ENCODE peak calls at places on chromosomes 16 and 17, in ten cellular contexts. One of them, this sample, is unnamed.

GRCh38 chr17:63534078-63534570 is 11.0 kb downstream of the KCNH6 start:
- DNase-seq in small intestine: no peak
- DNase-seq in GM23248: no peak
- DNase-seq in PC-9: no peak
- DNase-seq in upper lobe of right lung: no peak
- DNase-seq in heart right ventricle: no peak
- DNase-seq in fibroblast of lung: no peak
- DNase-seq in lung: no peak
- DNase-seq in AG04450: no peak
- DNase-seq in naive thymus-derived CD4-positive, alpha-beta T cell: no peak
- DNase-seq in this sample: no peak

GRCh38 chr17:78144146-78144719 is 2.0 kb upstream of the C17orf99 start:
- DNase-seq in small intestine: peak; percentile 85
- DNase-seq in GM23248: peak; percentile 41
- DNase-seq in PC-9: peak; percentile 75
- DNase-seq in upper lobe of right lung: peak; percentile 91
- DNase-seq in heart right ventricle: peak; percentile 90
- DNase-seq in fibroblast of lung: peak; percentile 96
- DNase-seq in lung: peak; percentile 75
- DNase-seq in AG04450: peak; percentile 56
- DNase-seq in naive thymus-derived CD4-positive, alpha-beta T cell: no peak
- DNase-seq in this sample: no peak

GRCh38 chr16:14454391-14454790 is 175.7 kb downstream of the PARN start:
- DNase-seq in small intestine: no peak
- DNase-seq in GM23248: peak; percentile 68
- DNase-seq in PC-9: no peak
- DNase-seq in upper lobe of right lung: no peak
- DNase-seq in heart right ventricle: no peak
- DNase-seq in fibroblast of lung: peak; percentile 38
- DNase-seq in lung: no peak
- DNase-seq in AG04450: peak; percentile 21
- DNase-seq in naive thymus-derived CD4-positive, alpha-beta T cell: no peak
- DNase-seq in this sample: no peak

GRCh38 chr16:9429946-9430345 is 338.5 kb downstream of the HAPSTR1 start:
- DNase-seq in small intestine: no peak
- DNase-seq in GM23248: no peak
- DNase-seq in PC-9: no peak
- DNase-seq in upper lobe of right lung: no peak
- DNase-seq in heart right ventricle: no peak
- DNase-seq in fibroblast of lung: no peak
- DNase-seq in lung: no peak
- DNase-seq in AG04450: no peak
- DNase-seq in naive thymus-derived CD4-positive, alpha-beta T cell: no peak
- DNase-seq in this sample: no peak

GRCh38 chr16:15777533-15778203 is 79.2 kb downstream of the MYH11 start:
- DNase-seq in small intestine: peak; percentile 7
- DNase-seq in GM23248: peak; percentile 39
- DNase-seq in PC-9: peak; percentile 53
- DNase-seq in upper lobe of right lung: no peak
- DNase-seq in heart right ventricle: no peak
- DNase-seq in fibroblast of lung: peak; percentile 64
- DNase-seq in lung: no peak
- DNase-seq in AG04450: peak; percentile 43
- DNase-seq in naive thymus-derived CD4-positive, alpha-beta T cell: no peak
- DNase-seq in this sample: no peak

GRCh38 chr16:73228649-73229048 is 180.7 kb upstream of the ZFHX3 start:
- DNase-seq in small intestine: no peak
- DNase-seq in GM23248: peak; percentile 55
- DNase-seq in PC-9: no peak
- DNase-seq in upper lobe of right lung: no peak
- DNase-seq in heart right ventricle: no peak
- DNase-seq in fibroblast of lung: peak; percentile 87
- DNase-seq in lung: no peak
- DNase-seq in AG04450: peak; percentile 81
- DNase-seq in naive thymus-derived CD4-positive, alpha-beta T cell: no peak
- DNase-seq in this sample: no peak

GRCh38 chr16:88558457-88559442 is 11.5 kb upstream of the ZC3H18 start:
- DNase-seq in small intestine: peak; percentile 94
- DNase-seq in GM23248: peak; percentile 66
- DNase-seq in PC-9: peak; percentile 65
- DNase-seq in upper lobe of right lung: no peak
- DNase-seq in heart right ventricle: peak; percentile 78
- DNase-seq in fibroblast of lung: peak; percentile 74
- DNase-seq in lung: peak; percentile 59
- DNase-seq in AG04450: peak; percentile 38
- DNase-seq in naive thymus-derived CD4-positive, alpha-beta T cell: no peak
- DNase-seq in this sample: no peak

GRCh38 chr16:69311533-69312388 is 611 bp downstream of the VPS4A start:
- DNase-seq in small intestine: peak; percentile 44
- DNase-seq in GM23248: peak; percentile 71
- DNase-seq in PC-9: peak; percentile 42
- DNase-seq in upper lobe of right lung: peak; percentile 82
- DNase-seq in heart right ventricle: no peak
- DNase-seq in fibroblast of lung: peak; percentile 15
- DNase-seq in lung: no peak
- DNase-seq in AG04450: no peak
- DNase-seq in naive thymus-derived CD4-positive, alpha-beta T cell: no peak
- DNase-seq in this sample: no peak

DNA sequence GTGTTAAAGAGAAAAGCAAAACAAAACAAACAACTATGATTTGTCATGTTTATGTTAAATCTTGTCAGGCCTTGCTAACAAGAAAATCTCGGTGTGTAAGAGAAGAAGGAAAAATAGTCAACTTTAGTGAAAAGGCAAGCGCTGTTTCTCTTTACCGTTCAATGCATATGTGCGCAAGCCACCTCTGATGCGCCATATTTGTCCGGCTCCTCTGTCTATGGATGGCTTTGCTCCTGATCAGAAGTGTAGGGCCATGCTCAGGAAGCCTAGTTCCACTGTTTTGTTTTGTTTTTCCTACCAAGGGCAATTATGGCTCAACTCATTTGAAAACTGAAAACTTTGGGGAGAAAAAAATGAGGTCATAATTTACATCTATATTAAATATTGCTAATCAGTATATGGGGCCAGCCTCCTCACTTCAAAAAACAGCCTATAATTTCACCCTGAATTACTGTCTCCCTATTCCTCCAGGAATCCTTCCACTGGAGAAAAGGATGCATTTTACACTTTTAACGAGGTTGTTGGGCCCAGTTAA is 4.6 kb downstream of the MAF start:
- DNase-seq in small intestine: no peak
- DNase-seq in GM23248: no peak
- DNase-seq in PC-9: no peak
- DNase-seq in upper lobe of right lung: no peak
- DNase-seq in heart right ventricle: no peak
- DNase-seq in fibroblast of lung: no peak
- DNase-seq in lung: no peak
- DNase-seq in AG04450: no peak
- DNase-seq in naive thymus-derived CD4-positive, alpha-beta T cell: no peak
- DNase-seq in this sample: no peak
- H3K4me3 ChIP-seq in small intestine: peak overlapping the region; percentile 53
- H3K4me3 ChIP-seq in GM23248: no peak overlapping the region
- H3K4me3 ChIP-seq in PC-9: no peak overlapping the region
- H3K4me3 ChIP-seq in upper lobe of right lung: peak overlapping the region; percentile 70
- H3K4me3 ChIP-seq in heart right ventricle: peak overlapping the region; percentile 69
- H3K4me3 ChIP-seq in fibroblast of lung: peak overlapping the region; percentile 37
- H3K4me3 ChIP-seq in lung: peak overlapping the region; percentile 32
- H3K4me3 ChIP-seq in AG04450: no peak overlapping the region
- H3K4me3 ChIP-seq in naive thymus-derived CD4-positive, alpha-beta T cell: peak overlapping the region; percentile 38
- H3K4me3 ChIP-seq in this sample: peak overlapping the region; percentile 91

GRCh38 chr16:27771201-27771910 is 221.4 kb downstream of the KATNIP start:
- DNase-seq in small intestine: no peak
- DNase-seq in GM23248: no peak
- DNase-seq in PC-9: no peak
- DNase-seq in upper lobe of right lung: no peak
- DNase-seq in heart right ventricle: no peak
- DNase-seq in fibroblast of lung: no peak
- DNase-seq in lung: no peak
- DNase-seq in AG04450: no peak
- DNase-seq in naive thymus-derived CD4-positive, alpha-beta T cell: no peak
- DNase-seq in this sample: no peak

GRCh38 chr16:27768651-27769270 is 218.8 kb downstream of the KATNIP start:
- DNase-seq in small intestine: no peak
- DNase-seq in GM23248: no peak
- DNase-seq in PC-9: no peak
- DNase-seq in upper lobe of right lung: peak; percentile 37
- DNase-seq in heart right ventricle: no peak
- DNase-seq in fibroblast of lung: no peak
- DNase-seq in lung: no peak
- DNase-seq in AG04450: no peak
- DNase-seq in naive thymus-derived CD4-positive, alpha-beta T cell: no peak
- DNase-seq in this sample: no peak

GRCh38 chr16:27767971-27768591 is 218.1 kb downstream of the KATNIP start:
- DNase-seq in small intestine: no peak
- DNase-seq in GM23248: no peak
- DNase-seq in PC-9: no peak
- DNase-seq in upper lobe of right lung: peak; percentile 23
- DNase-seq in heart right ventricle: no peak
- DNase-seq in fibroblast of lung: no peak
- DNase-seq in lung: no peak
- DNase-seq in AG04450: no peak
- DNase-seq in naive thymus-derived CD4-positive, alpha-beta T cell: no peak
- DNase-seq in this sample: no peak

GRCh38 chr16:27770271-27771196 is 220.6 kb downstream of the KATNIP start:
- DNase-seq in small intestine: no peak
- DNase-seq in GM23248: no peak
- DNase-seq in PC-9: no peak
- DNase-seq in upper lobe of right lung: no peak
- DNase-seq in heart right ventricle: no peak
- DNase-seq in fibroblast of lung: no peak
- DNase-seq in lung: no peak
- DNase-seq in AG04450: no peak
- DNase-seq in naive thymus-derived CD4-positive, alpha-beta T cell: no peak
- DNase-seq in this sample: no peak

GRCh38 chr16:27769561-27770222 is 219.7 kb downstream of the KATNIP start:
- DNase-seq in small intestine: no peak
- DNase-seq in GM23248: peak; percentile 15
- DNase-seq in PC-9: peak; percentile 82
- DNase-seq in upper lobe of right lung: peak; percentile 53
- DNase-seq in heart right ventricle: no peak
- DNase-seq in fibroblast of lung: no peak
- DNase-seq in lung: no peak
- DNase-seq in AG04450: peak; percentile 32
- DNase-seq in naive thymus-derived CD4-positive, alpha-beta T cell: no peak
- DNase-seq in this sample: no peak
- H3K27ac ChIP-seq in small intestine: no peak overlapping the region
- H3K27ac ChIP-seq in GM23248: no peak overlapping the region
- H3K27ac ChIP-seq in PC-9: no peak overlapping the region
- H3K27ac ChIP-seq in upper lobe of right lung: no peak overlapping the region
- H3K27ac ChIP-seq in heart right ventricle: no peak overlapping the region
- H3K27ac ChIP-seq in fibroblast of lung: no peak overlapping the region
- H3K27ac ChIP-seq in lung: no peak overlapping the region
- H3K27ac ChIP-seq in AG04450: peak overlapping the region; percentile 39
- H3K27ac ChIP-seq in naive thymus-derived CD4-positive, alpha-beta T cell: no peak overlapping the region
- H3K27ac ChIP-seq in this sample: no peak overlapping the region

DNA sequence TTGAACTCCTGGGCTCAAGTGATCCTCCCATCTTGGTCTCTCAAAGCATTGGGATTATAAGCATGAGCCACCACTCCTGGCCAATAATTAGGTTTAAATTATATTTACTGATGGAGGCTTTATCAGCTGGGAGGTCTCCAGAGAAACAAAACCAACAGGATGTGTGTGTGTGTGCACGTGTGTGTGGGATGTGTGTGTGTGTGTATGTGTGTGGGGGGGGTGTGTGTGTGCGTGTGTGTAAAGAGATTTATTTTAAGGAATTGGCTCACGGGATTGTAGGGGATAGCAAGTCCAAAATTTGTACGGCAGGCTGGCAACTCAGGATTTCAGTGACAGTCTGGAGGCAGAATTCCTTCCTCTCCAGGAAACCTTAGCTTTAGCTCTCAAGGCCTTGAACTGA is 4.6 kb downstream of the MMP25 start:
- DNase-seq in small intestine: no peak
- DNase-seq in GM23248: no peak
- DNase-seq in PC-9: no peak
- DNase-seq in upper lobe of right lung: no peak
- DNase-seq in heart right ventricle: no peak
- DNase-seq in fibroblast of lung: no peak
- DNase-seq in lung: no peak
- DNase-seq in AG04450: no peak
- DNase-seq in naive thymus-derived CD4-positive, alpha-beta T cell: no peak
- DNase-seq in this sample: no peak
- H3K4me3 ChIP-seq in small intestine: no peak overlapping the region
- H3K4me3 ChIP-seq in GM23248: no peak overlapping the region
- H3K4me3 ChIP-seq in PC-9: no peak overlapping the region
- H3K4me3 ChIP-seq in upper lobe of right lung: no peak overlapping the region
- H3K4me3 ChIP-seq in heart right ventricle: no peak overlapping the region
- H3K4me3 ChIP-seq in fibroblast of lung: no peak overlapping the region
- H3K4me3 ChIP-seq in lung: no peak overlapping the region
- H3K4me3 ChIP-seq in AG04450: no peak overlapping the region
- H3K4me3 ChIP-seq in naive thymus-derived CD4-positive, alpha-beta T cell: no peak overlapping the region
- H3K4me3 ChIP-seq in this sample: no peak overlapping the region

GRCh38 chr17:57253307-57254065 is 2.8 kb upstream of the MSI2 start:
- DNase-seq in small intestine: peak; percentile 51
- DNase-seq in GM23248: no peak
- DNase-seq in PC-9: no peak
- DNase-seq in upper lobe of right lung: no peak
- DNase-seq in heart right ventricle: no peak
- DNase-seq in fibroblast of lung: no peak
- DNase-seq in lung: no peak
- DNase-seq in AG04450: no peak
- DNase-seq in naive thymus-derived CD4-positive, alpha-beta T cell: no peak
- DNase-seq in this sample: no peak

GRCh38 chr17:57257213-57257873 is 1.0 kb downstream of the MSI2 start:
- DNase-seq in small intestine: peak; percentile 22
- DNase-seq in GM23248: peak; percentile 29
- DNase-seq in PC-9: no peak
- DNase-seq in upper lobe of right lung: no peak
- DNase-seq in heart right ventricle: no peak
- DNase-seq in fibroblast of lung: no peak
- DNase-seq in lung: no peak
- DNase-seq in AG04450: no peak
- DNase-seq in naive thymus-derived CD4-positive, alpha-beta T cell: peak; percentile 22
- DNase-seq in this sample: peak; percentile 40

GRCh38 chr17:57255776-57256681 is at the start of gene MSI2:
- DNase-seq in small intestine: peak; percentile 84
- DNase-seq in GM23248: peak; percentile 92
- DNase-seq in PC-9: peak; percentile 39
- DNase-seq in upper lobe of right lung: peak; percentile 95
- DNase-seq in heart right ventricle: peak; percentile 94
- DNase-seq in fibroblast of lung: peak; percentile 88
- DNase-seq in lung: peak; percentile 89
- DNase-seq in AG04450: peak; percentile 54
- DNase-seq in naive thymus-derived CD4-positive, alpha-beta T cell: peak; percentile 82
- DNase-seq in this sample: peak; percentile 96

GRCh38 chr17:57256708-57257112 is 387 bp downstream of the MSI2 start:
- DNase-seq in small intestine: peak; percentile 33
- DNase-seq in GM23248: peak; percentile 59
- DNase-seq in PC-9: peak; percentile 3
- DNase-seq in upper lobe of right lung: peak; percentile 70
- DNase-seq in heart right ventricle: no peak
- DNase-seq in fibroblast of lung: peak; percentile 15
- DNase-seq in lung: peak; percentile 40
- DNase-seq in AG04450: no peak
- DNase-seq in naive thymus-derived CD4-positive, alpha-beta T cell: peak; percentile 41
- DNase-seq in this sample: no peak

DNA sequence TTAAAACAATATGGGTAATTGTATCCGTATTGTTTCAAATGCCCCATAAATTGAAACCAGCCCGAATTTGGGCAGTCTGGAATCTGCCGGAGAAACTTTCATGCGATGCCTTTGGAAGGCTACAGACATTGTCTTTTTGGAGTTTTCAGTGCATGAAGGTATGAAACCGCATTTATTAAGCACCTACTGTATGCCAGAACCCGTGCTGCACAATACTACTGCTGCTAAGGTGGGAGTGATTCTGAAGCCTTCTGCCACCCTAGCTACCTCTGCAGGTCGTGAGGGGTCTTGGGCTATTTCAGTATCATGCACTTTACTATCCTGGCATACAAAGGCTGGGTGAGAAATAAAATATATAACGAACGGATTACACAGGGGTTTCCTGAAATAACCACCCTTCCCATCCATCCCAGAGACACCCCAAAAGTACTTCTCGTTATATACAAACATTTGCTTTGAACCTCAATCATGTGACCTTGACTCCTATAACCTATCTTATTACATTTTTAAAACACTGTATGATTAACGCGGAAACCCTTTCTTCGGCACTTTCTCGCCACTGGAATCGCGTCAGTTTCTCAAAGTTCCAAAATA is 1.0 kb upstream of the MSI2 start:
- DNase-seq in small intestine: no peak
- DNase-seq in GM23248: peak; percentile 7
- DNase-seq in PC-9: no peak
- DNase-seq in upper lobe of right lung: no peak
- DNase-seq in heart right ventricle: no peak
- DNase-seq in fibroblast of lung: no peak
- DNase-seq in lung: no peak
- DNase-seq in AG04450: no peak
- DNase-seq in naive thymus-derived CD4-positive, alpha-beta T cell: peak; percentile 38
- DNase-seq in this sample: no peak
- H3K27ac ChIP-seq in small intestine: peak overlapping the region; percentile 87
- H3K27ac ChIP-seq in GM23248: no peak overlapping the region
- H3K27ac ChIP-seq in PC-9: no peak overlapping the region
- H3K27ac ChIP-seq in upper lobe of right lung: peak overlapping the region; percentile 81
- H3K27ac ChIP-seq in heart right ventricle: peak overlapping the region; percentile 94
- H3K27ac ChIP-seq in fibroblast of lung: no peak overlapping the region
- H3K27ac ChIP-seq in lung: no peak overlapping the region
- H3K27ac ChIP-seq in AG04450: no peak overlapping the region
- H3K27ac ChIP-seq in naive thymus-derived CD4-positive, alpha-beta T cell: peak overlapping the region; percentile 80
- H3K27ac ChIP-seq in this sample: peak overlapping the region; percentile 98